ENCODE peak calls at places on chromosome 17, in nine cellular contexts. Y, U, O, H, E, C, K, V and L are unnamed samples.
A peak's percentile ranks its signal among the peaks of the same experiment; 100 is the strongest.

GRCh38 chr17:33335491-33336173 is 42.5 kb upstream of the ASIC2 start:
- DNase-seq in Y (peak; percentile 8), U (no peak), O (no peak), H (no peak), E (no peak), C (no peak), K (no peak), V (peak; percentile 30), L (no peak)

GRCh38 chr17:67049025-67049739 is 4.8 kb downstream of the CACNG1 start:
- DNase-seq in Y (no peak), U (no peak), O (no peak), H (no peak), E (no peak), C (no peak), K (no peak), V (no peak), L (no peak)

GRCh38 chr17:9162275-9162985 is 141.1 kb downstream of the NTN1 start:
- DNase-seq in Y (no peak), U (peak; percentile 8), O (no peak), H (no peak), E (no peak), C (no peak), K (no peak), V (peak; percentile 49), L (no peak)

GRCh38 chr17:80513892-80514291 is 30.7 kb upstream of the RPTOR start:
- DNase-seq in Y (no peak), U (no peak), O (peak; percentile 97), H (no peak), E (no peak), C (no peak), K (no peak), V (no peak), L (no peak)

GRCh38 chr17:66495035-66495434 is 192.6 kb downstream of the PRKCA start:
- DNase-seq in Y (no peak), U (no peak), O (no peak), H (no peak), E (no peak), C (no peak), K (no peak), V (no peak), L (no peak)

GRCh38 chr17:59378621-59379194 is 47.3 kb downstream of the YPEL2 start:
- DNase-seq in Y (no peak), U (no peak), O (peak; percentile 89), H (no peak), E (no peak), C (peak; percentile 60), K (no peak), V (no peak), L (no peak)

GRCh38 chr17:56185491-56185890 is 32.2 kb downstream of the ANKFN1 start:
- DNase-seq in Y (no peak), U (no peak), O (no peak), H (no peak), E (no peak), C (no peak), K (no peak), V (no peak), L (no peak)

GRCh38 chr17:37490638-37491614 is 1.2 kb downstream of the DUSP14 start:
- DNase-seq in Y (no peak), U (peak; percentile 41), O (peak; percentile 84), H (no peak), E (peak; percentile 33), C (peak; percentile 74), K (peak; percentile 48), V (peak; percentile 70), L (peak; percentile 87)

GRCh38 chr17:56548661-56549060 is 44.8 kb upstream of the NOG start:
- DNase-seq in Y (no peak), U (no peak), O (no peak), H (no peak), E (no peak), C (no peak), K (no peak), V (no peak), L (no peak)

GRCh38 chr17:72332367-72332766 is 211.5 kb downstream of the SOX9 start:
- DNase-seq in Y (no peak), U (no peak), O (peak; percentile 36), H (no peak), E (no peak), C (no peak), K (no peak), V (no peak), L (no peak)

GRCh38 chr17:40755231-40755630 is at the start of gene KRT25:
- DNase-seq in Y (no peak), U (no peak), O (no peak), H (no peak), E (no peak), C (no peak), K (no peak), V (no peak), L (no peak)

DNA sequence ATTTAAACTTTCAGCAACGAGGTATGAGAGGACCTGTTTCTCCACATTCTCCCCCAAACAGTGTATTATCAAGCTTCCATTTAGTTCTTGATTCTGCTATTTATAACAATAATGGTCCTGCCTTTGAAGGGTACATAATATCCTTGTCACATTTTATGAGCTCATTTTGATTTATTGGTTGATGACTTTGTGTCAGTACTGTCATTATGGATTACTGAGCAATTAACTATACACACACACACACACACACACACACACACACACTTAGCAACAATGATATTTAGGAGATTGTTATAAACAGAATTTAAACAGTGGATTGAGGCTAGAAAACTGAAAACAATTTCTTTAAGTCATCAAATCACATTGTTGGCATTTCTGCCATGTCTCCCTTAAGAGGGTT is 7.0 kb downstream of the TMIGD1 start:
- DNase-seq in Y (no peak), U (no peak), O (no peak), H (no peak), E (no peak), C (no peak), K (no peak), V (no peak), L (no peak)
- TF ChIP-seq CTCF in Y (no peak), U (no peak), O (no peak), H (no peak), E (no peak), C (no peak), K (no peak), V (no peak), L (no peak)

GRCh38 chr17:5583426-5584382 is 605 bp downstream of the NLRP1 start:
- DNase-seq in Y (no peak), U (no peak), O (no peak), H (no peak), E (no peak), C (peak; percentile 34), K (peak; percentile 29), V (no peak), L (no peak)
- H3K4me3 ChIP-seq in Y (no peak overlapping the region), U (peak overlapping the region; percentile 34), O (peak overlapping the region; percentile 44), H (peak overlapping the region; percentile 60), E (peak overlapping the region; percentile 68), C (peak overlapping the region; percentile 41), K (peak overlapping the region; percentile 63), V (no peak overlapping the region), L (peak overlapping the region; percentile 36)

GRCh38 chr17:64045176-64045575 is 24.7 kb upstream of the ICAM2 start:
- DNase-seq in Y (no peak), U (no peak), O (no peak), H (no peak), E (no peak), C (no peak), K (no peak), V (no peak), L (no peak)

GRCh38 chr17:64040201-64040600 is 19.8 kb upstream of the ICAM2 start:
- DNase-seq in Y (no peak), U (no peak), O (no peak), H (no peak), E (no peak), C (no peak), K (no peak), V (no peak), L (no peak)

GRCh38 chr17:64041912-64042311 is 21.5 kb upstream of the ICAM2 start:
- DNase-seq in Y (no peak), U (no peak), O (no peak), H (peak; percentile 48), E (no peak), C (no peak), K (no peak), V (no peak), L (no peak)

GRCh38 chr17:64039106-64039400 is 18.6 kb upstream of the ICAM2 start:
- DNase-seq in Y (no peak), U (no peak), O (no peak), H (no peak), E (no peak), C (no peak), K (no peak), V (no peak), L (no peak)

DNA sequence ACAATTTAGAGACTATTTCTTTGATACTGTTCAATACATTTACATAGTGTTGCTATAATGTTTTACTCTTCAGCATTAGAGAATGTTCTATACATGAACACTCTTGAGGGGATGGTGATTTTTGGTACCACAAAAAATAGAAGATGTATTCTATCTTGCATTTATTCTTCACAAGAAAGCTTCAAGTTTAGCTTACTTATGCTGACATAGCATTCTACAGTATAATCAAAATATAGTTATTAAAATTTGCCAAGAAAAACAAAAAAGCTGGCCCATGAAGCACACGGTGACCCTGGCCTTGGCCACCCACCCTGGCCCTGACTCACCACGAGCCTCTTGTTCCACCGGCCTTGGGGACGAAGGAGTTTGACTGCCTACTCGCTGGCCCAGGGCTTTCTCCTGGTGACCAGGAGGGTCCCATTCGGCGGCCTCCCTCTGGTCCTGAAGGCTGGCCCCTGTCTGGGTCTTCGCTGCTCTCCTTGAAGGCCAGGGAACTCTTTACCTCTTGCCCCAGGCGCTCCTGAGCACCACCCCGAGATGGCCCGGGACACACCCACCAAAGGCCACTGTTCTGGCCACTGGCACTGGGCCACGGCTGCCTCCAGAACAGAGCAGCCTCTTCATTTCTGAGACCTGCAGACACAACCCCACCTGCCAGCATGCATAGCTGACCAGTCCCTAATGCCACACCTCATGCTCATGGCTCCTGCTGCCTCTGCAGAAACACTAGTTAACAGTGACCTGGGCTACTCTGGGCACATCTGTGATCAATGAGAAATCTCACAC is 22.5 kb upstream of the ICAM2 start:
- DNase-seq in Y (no peak), U (no peak), O (no peak), H (peak; percentile 12), E (no peak), C (no peak), K (no peak), V (no peak), L (no peak)
- TF ChIP-seq CTCF in Y (no peak), U (no peak), O (no peak), H (no peak), E (no peak), C (no peak), K (no peak), V (no peak), L (no peak)

GRCh38 chr17:82452162-82452561 is 1.6 kb upstream of the CYBC1 start:
- DNase-seq in Y (no peak), U (no peak), O (no peak), H (no peak), E (no peak), C (no peak), K (no peak), V (no peak), L (no peak)

GRCh38 chr17:82449883-82450356 is 632 bp downstream of the CYBC1 start:
- DNase-seq in Y (no peak), U (no peak), O (no peak), H (no peak), E (no peak), C (no peak), K (no peak), V (no peak), L (no peak)

GRCh38 chr17:82450357-82451106 is at the start of gene CYBC1:
- DNase-seq in Y (peak; percentile 94), U (peak; percentile 89), O (peak; percentile 82), H (peak; percentile 96), E (peak; percentile 99), C (peak; percentile 93), K (peak; percentile 93), V (peak; percentile 96), L (peak; percentile 66)

GRCh38 chr17:82446649-82447048 is 3.9 kb downstream of the CYBC1 start:
- DNase-seq in Y (no peak), U (no peak), O (no peak), H (no peak), E (no peak), C (no peak), K (no peak), V (no peak), L (no peak)

GRCh38 chr17:82449136-82449882 is 1.2 kb downstream of the CYBC1 start:
- DNase-seq in Y (no peak), U (no peak), O (no peak), H (peak; percentile 67), E (peak; percentile 100), C (no peak), K (no peak), V (no peak), L (no peak)
- H3K4me3 ChIP-seq in Y (no peak overlapping the region), U (peak overlapping the region; percentile 66), O (peak overlapping the region; percentile 78), H (peak overlapping the region; percentile 85), E (peak overlapping the region; percentile 80), C (peak overlapping the region; percentile 82), K (peak overlapping the region; percentile 77), V (peak overlapping the region; percentile 85), L (peak overlapping the region; percentile 90)